ENCODE peak calls at places on chromosome 17, in nine cellular contexts. C is iPS DF 6.9; E is fibroblast of gingiva; R is HFFc6; T is EL; Y is activated effector memory CD4-positive, alpha-beta T cell treated with Interleukin-2 at 50 U/mL for 16 hours; P is activated naive CD4-positive, alpha-beta T cell; M is foreskin melanocyte; S is NCI-H446 treated with DMSO at 0.1 percent for 48 hours. J is an unnamed sample.

GRCh38 chr17:70324031-70324430 is 154.7 kb downstream of the KCNJ2 start:
- DNase-seq in C (no peak), E (no peak), R (no peak), T (no peak), Y (no peak), P (no peak), M (no peak), S (no peak), J (no peak)

GRCh38 chr17:50627782-50628601 is 6.7 kb upstream of the ABCC3 start:
- DNase-seq in C (no peak), E (no peak), R (no peak), T (no peak), Y (no peak), P (no peak), M (no peak), S (no peak), J (no peak)

GRCh38 chr17:34378664-34379101 is 15.7 kb upstream of the CCL1 start:
- DNase-seq in C (no peak), E (no peak), R (no peak), T (no peak), Y (no peak), P (no peak), M (no peak), S (no peak), J (no peak)

GRCh38 chr17:28533091-28533670 is 19.2 kb downstream of the UNC119 start:
- DNase-seq in C (no peak), E (no peak), R (no peak), T (no peak), Y (no peak), P (no peak), M (no peak), S (no peak), J (peak; percentile 67)

GRCh38 chr17:41540921-41541625 is 13.0 kb upstream of the KRT19 start:
- DNase-seq in C (no peak), E (no peak), R (no peak), T (no peak), Y (no peak), P (no peak), M (no peak), S (no peak), J (no peak)

GRCh38 chr17:149231-149630 is 11.9 kb downstream of the SCGB1C2 start:
- DNase-seq in C (no peak), E (no peak), R (no peak), T (no peak), Y (no peak), P (no peak), M (no peak), S (no peak), J (peak; percentile 23)

GRCh38 chr17:17236295-17237025 is 508 bp downstream of the FLCN start:
- DNase-seq in C (no peak), E (no peak), R (peak; percentile 64), T (peak; percentile 45), Y (no peak), P (no peak), M (peak; percentile 10), S (no peak), J (no peak)

GRCh38 chr17:78708510-78708973 is 73.5 kb downstream of the CYTH1 start:
- DNase-seq in C (peak; percentile 67), E (peak; percentile 71), R (peak; percentile 72), T (peak; percentile 70), Y (peak; percentile 39), P (peak; percentile 21), M (peak; percentile 52), S (peak; percentile 69), J (peak; percentile 59)

GRCh38 chr17:41212524-41213169 is 13.8 kb upstream of the KRTAP9-2 start:
- DNase-seq in C (no peak), E (no peak), R (no peak), T (no peak), Y (no peak), P (no peak), M (no peak), S (peak; percentile 2), J (no peak)

GRCh38 chr17:41076788-41077187 is 7.2 kb upstream of the KRTAP4-7 start:
- DNase-seq in C (no peak), E (no peak), R (no peak), T (no peak), Y (no peak), P (no peak), M (no peak), S (no peak), J (no peak)

GRCh38 chr17:28974451-28974850 is 23.1 kb upstream of the PHF12 start:
- DNase-seq in C (no peak), E (no peak), R (no peak), T (no peak), Y (no peak), P (no peak), M (no peak), S (no peak), J (no peak)

GRCh38 chr17:49523706-49524472 is 28.8 kb downstream of the NGFR start:
- DNase-seq in C (no peak), E (no peak), R (no peak), T (no peak), Y (peak; percentile 26), P (no peak), M (no peak), S (peak; percentile 85), J (peak; percentile 92)

GRCh38 chr17:80959330-80960036 is 32.2 kb upstream of the CHMP6 start:
- DNase-seq in C (no peak), E (peak; percentile 89), R (peak; percentile 88), T (peak; percentile 87), Y (no peak), P (no peak), M (no peak), S (peak; percentile 97), J (peak; percentile 87)